ENCODE peak calls at places on chromosome 12, in six cellular contexts. One of them, this sample, is unnamed.

GRCh38 chr12:106776897-106777296 is 2.4 kb downstream of the RIC8B start:
- DNase-seq in non-pigmented ciliary epithelial cell: no peak
- DNase-seq in astrocyte of the spinal cord: no peak
- DNase-seq in NCI-H1092 treated with DMSO at 0.1 percent for 48 hours: no peak
- DNase-seq in CD4-positive, alpha-beta T cell: no peak
- DNase-seq in IMR-90: no peak
- DNase-seq in this sample: no peak

GRCh38 chr12:16112626-16113560 is 164.6 kb downstream of the SLC15A5 start:
- DNase-seq in non-pigmented ciliary epithelial cell: no peak
- DNase-seq in astrocyte of the spinal cord: no peak
- DNase-seq in NCI-H1092 treated with DMSO at 0.1 percent for 48 hours: peak; percentile 12
- DNase-seq in CD4-positive, alpha-beta T cell: no peak
- DNase-seq in IMR-90: no peak
- DNase-seq in this sample: no peak

GRCh38 chr12:24945039-24945438 is 3.9 kb downstream of the BCAT1 start:
- DNase-seq in non-pigmented ciliary epithelial cell: no peak
- DNase-seq in astrocyte of the spinal cord: no peak
- DNase-seq in NCI-H1092 treated with DMSO at 0.1 percent for 48 hours: no peak
- DNase-seq in CD4-positive, alpha-beta T cell: no peak
- DNase-seq in IMR-90: no peak
- DNase-seq in this sample: no peak

GRCh38 chr12:132459270-132459669 is 30.7 kb upstream of the FBRSL1 start:
- DNase-seq in non-pigmented ciliary epithelial cell: no peak
- DNase-seq in astrocyte of the spinal cord: no peak
- DNase-seq in NCI-H1092 treated with DMSO at 0.1 percent for 48 hours: no peak
- DNase-seq in CD4-positive, alpha-beta T cell: no peak
- DNase-seq in IMR-90: no peak
- DNase-seq in this sample: no peak

GRCh38 chr12:188910-189621 is 24.9 kb downstream of the SLC6A12 start:
- DNase-seq in non-pigmented ciliary epithelial cell: no peak
- DNase-seq in astrocyte of the spinal cord: peak; percentile 39
- DNase-seq in NCI-H1092 treated with DMSO at 0.1 percent for 48 hours: peak; percentile 52
- DNase-seq in CD4-positive, alpha-beta T cell: no peak
- DNase-seq in IMR-90: peak; percentile 45
- DNase-seq in this sample: peak; percentile 47

GRCh38 chr12:2411011-2411410 is 358.2 kb downstream of the CACNA1C start:
- DNase-seq in non-pigmented ciliary epithelial cell: no peak
- DNase-seq in astrocyte of the spinal cord: no peak
- DNase-seq in NCI-H1092 treated with DMSO at 0.1 percent for 48 hours: no peak
- DNase-seq in CD4-positive, alpha-beta T cell: no peak
- DNase-seq in IMR-90: no peak
- DNase-seq in this sample: no peak

GRCh38 chr12:95465275-95465674 is 8.7 kb upstream of the METAP2 start:
- DNase-seq in non-pigmented ciliary epithelial cell: no peak
- DNase-seq in astrocyte of the spinal cord: no peak
- DNase-seq in NCI-H1092 treated with DMSO at 0.1 percent for 48 hours: no peak
- DNase-seq in CD4-positive, alpha-beta T cell: no peak
- DNase-seq in IMR-90: no peak
- DNase-seq in this sample: no peak

GRCh38 chr12:123263196-123263817 is 8.3 kb downstream of the CDK2AP1 start:
- DNase-seq in non-pigmented ciliary epithelial cell: no peak
- DNase-seq in astrocyte of the spinal cord: no peak
- DNase-seq in NCI-H1092 treated with DMSO at 0.1 percent for 48 hours: peak; percentile 6
- DNase-seq in CD4-positive, alpha-beta T cell: no peak
- DNase-seq in IMR-90: no peak
- DNase-seq in this sample: no peak

GRCh38 chr12:52713960-52714886 is 10.9 kb upstream of the KRT77 start:
- DNase-seq in non-pigmented ciliary epithelial cell: no peak
- DNase-seq in astrocyte of the spinal cord: no peak
- DNase-seq in NCI-H1092 treated with DMSO at 0.1 percent for 48 hours: no peak
- DNase-seq in CD4-positive, alpha-beta T cell: peak; percentile 22
- DNase-seq in IMR-90: no peak
- DNase-seq in this sample: no peak

GRCh38 chr12:17062296-17063061 is 456.5 kb upstream of the LMO3 start:
- DNase-seq in non-pigmented ciliary epithelial cell: no peak
- DNase-seq in astrocyte of the spinal cord: no peak
- DNase-seq in NCI-H1092 treated with DMSO at 0.1 percent for 48 hours: peak; percentile 91
- DNase-seq in CD4-positive, alpha-beta T cell: no peak
- DNase-seq in IMR-90: no peak
- DNase-seq in this sample: peak; percentile 49

GRCh38 chr12:19428261-19428660 is 11.0 kb upstream of the AEBP2 start:
- DNase-seq in non-pigmented ciliary epithelial cell: no peak
- DNase-seq in astrocyte of the spinal cord: no peak
- DNase-seq in NCI-H1092 treated with DMSO at 0.1 percent for 48 hours: no peak
- DNase-seq in CD4-positive, alpha-beta T cell: no peak
- DNase-seq in IMR-90: no peak
- DNase-seq in this sample: peak; percentile 97

GRCh38 chr12:112800183-112800582 is 8.6 kb downstream of the RPH3A start:
- DNase-seq in non-pigmented ciliary epithelial cell: no peak
- DNase-seq in astrocyte of the spinal cord: no peak
- DNase-seq in NCI-H1092 treated with DMSO at 0.1 percent for 48 hours: no peak
- DNase-seq in CD4-positive, alpha-beta T cell: no peak
- DNase-seq in IMR-90: no peak
- DNase-seq in this sample: no peak

GRCh38 chr12:113462117-113462774 is 9.4 kb downstream of the LHX5 start:
- DNase-seq in non-pigmented ciliary epithelial cell: no peak
- DNase-seq in astrocyte of the spinal cord: peak; percentile 68
- DNase-seq in NCI-H1092 treated with DMSO at 0.1 percent for 48 hours: peak; percentile 69
- DNase-seq in CD4-positive, alpha-beta T cell: peak; percentile 58
- DNase-seq in IMR-90: peak; percentile 68
- DNase-seq in this sample: peak; percentile 54

GRCh38 chr12:42735869-42736361 is 146.4 kb upstream of the PRICKLE1 start:
- DNase-seq in non-pigmented ciliary epithelial cell: no peak
- DNase-seq in astrocyte of the spinal cord: no peak
- DNase-seq in NCI-H1092 treated with DMSO at 0.1 percent for 48 hours: no peak
- DNase-seq in CD4-positive, alpha-beta T cell: no peak
- DNase-seq in IMR-90: no peak
- DNase-seq in this sample: no peak

GRCh38 chr12:54463034-54463433 is 10.4 kb downstream of the GTSF1 start:
- DNase-seq in non-pigmented ciliary epithelial cell: peak; percentile 14
- DNase-seq in astrocyte of the spinal cord: peak; percentile 29
- DNase-seq in NCI-H1092 treated with DMSO at 0.1 percent for 48 hours: no peak
- DNase-seq in CD4-positive, alpha-beta T cell: no peak
- DNase-seq in IMR-90: peak; percentile 27
- DNase-seq in this sample: peak; percentile 92

GRCh38 chr12:50505945-50506344 is 1.2 kb downstream of the DIP2B start:
- DNase-seq in non-pigmented ciliary epithelial cell: no peak
- DNase-seq in astrocyte of the spinal cord: peak; percentile 14
- DNase-seq in NCI-H1092 treated with DMSO at 0.1 percent for 48 hours: no peak
- DNase-seq in CD4-positive, alpha-beta T cell: no peak
- DNase-seq in IMR-90: no peak
- DNase-seq in this sample: peak; percentile 65

GRCh38 chr12:96399081-96399918 is 939 bp downstream of the CDK17 start:
- DNase-seq in non-pigmented ciliary epithelial cell: no peak
- DNase-seq in astrocyte of the spinal cord: peak; percentile 75
- DNase-seq in NCI-H1092 treated with DMSO at 0.1 percent for 48 hours: peak; percentile 38
- DNase-seq in CD4-positive, alpha-beta T cell: peak; percentile 66
- DNase-seq in IMR-90: peak; percentile 72
- DNase-seq in this sample: peak; percentile 55

GRCh38 chr12:78018146-78018910 is 187.6 kb downstream of the NAV3 start:
- DNase-seq in non-pigmented ciliary epithelial cell: peak; percentile 23
- DNase-seq in astrocyte of the spinal cord: peak; percentile 44
- DNase-seq in NCI-H1092 treated with DMSO at 0.1 percent for 48 hours: no peak
- DNase-seq in CD4-positive, alpha-beta T cell: no peak
- DNase-seq in IMR-90: peak; percentile 66
- DNase-seq in this sample: peak; percentile 47

GRCh38 chr12:26203167-26203566 is 7.8 kb downstream of the SSPN start:
- DNase-seq in non-pigmented ciliary epithelial cell: no peak
- DNase-seq in astrocyte of the spinal cord: no peak
- DNase-seq in NCI-H1092 treated with DMSO at 0.1 percent for 48 hours: no peak
- DNase-seq in CD4-positive, alpha-beta T cell: no peak
- DNase-seq in IMR-90: no peak
- DNase-seq in this sample: no peak

GRCh38 chr12:124172646-124173045 is 122.2 kb upstream of the RFLNA start:
- DNase-seq in non-pigmented ciliary epithelial cell: no peak
- DNase-seq in astrocyte of the spinal cord: peak; percentile 20
- DNase-seq in NCI-H1092 treated with DMSO at 0.1 percent for 48 hours: no peak
- DNase-seq in CD4-positive, alpha-beta T cell: no peak
- DNase-seq in IMR-90: no peak
- DNase-seq in this sample: no peak